ENCODE peak calls at places on chromosome X, in six cellular contexts. One of them, this sample, is unnamed.

GRCh38 chrX:112941209-112941788 is 100.7 kb upstream of the AMOT start:
- DNase-seq in SK-N-SH: peak; percentile 3
- DNase-seq in K562: no peak
- DNase-seq in HepG2: no peak
- DNase-seq in GM12878: peak; percentile 32
- DNase-seq in H1: no peak
- DNase-seq in this sample: peak; percentile 4

GRCh38 chrX:46567388-46567787 is 6.2 kb upstream of the CHST7 start:
- DNase-seq in SK-N-SH: no peak
- DNase-seq in K562: no peak
- DNase-seq in HepG2: no peak
- DNase-seq in GM12878: no peak
- DNase-seq in H1: no peak
- DNase-seq in this sample: no peak

GRCh38 chrX:27728291-27728690 is 79.5 kb upstream of the MAGEB10 start:
- DNase-seq in SK-N-SH: no peak
- DNase-seq in K562: no peak
- DNase-seq in HepG2: no peak
- DNase-seq in GM12878: no peak
- DNase-seq in H1: no peak
- DNase-seq in this sample: no peak

GRCh38 chrX:31228415-31228832 is 156.6 kb upstream of the FTHL17 start:
- DNase-seq in SK-N-SH: no peak
- DNase-seq in K562: no peak
- DNase-seq in HepG2: no peak
- DNase-seq in GM12878: no peak
- DNase-seq in H1: no peak
- DNase-seq in this sample: no peak

GRCh38 chrX:63012574-63012973 is 338.6 kb downstream of the SPIN4 start:
- DNase-seq in SK-N-SH: no peak
- DNase-seq in K562: no peak
- DNase-seq in HepG2: no peak
- DNase-seq in GM12878: no peak
- DNase-seq in H1: no peak
- DNase-seq in this sample: peak; percentile 9

GRCh38 chrX:21612154-21612553 is 46.0 kb downstream of the KLHL34 start:
- DNase-seq in SK-N-SH: no peak
- DNase-seq in K562: no peak
- DNase-seq in HepG2: peak; percentile 9
- DNase-seq in GM12878: no peak
- DNase-seq in H1: no peak
- DNase-seq in this sample: no peak

GRCh38 chrX:65195621-65196020 is 219.4 kb upstream of the ZC4H2 start:
- DNase-seq in SK-N-SH: no peak
- DNase-seq in K562: no peak
- DNase-seq in HepG2: peak; percentile 35
- DNase-seq in GM12878: no peak
- DNase-seq in H1: no peak
- DNase-seq in this sample: no peak

GRCh38 chrX:84362184-84362838 is 139.9 kb downstream of the HDX start:
- DNase-seq in SK-N-SH: no peak
- DNase-seq in K562: no peak
- DNase-seq in HepG2: no peak
- DNase-seq in GM12878: no peak
- DNase-seq in H1: no peak
- DNase-seq in this sample: no peak

GRCh38 chrX:150688911-150689451 is 4.2 kb upstream of the MTMR1 start:
- DNase-seq in SK-N-SH: no peak
- DNase-seq in K562: no peak
- DNase-seq in HepG2: peak; percentile 29
- DNase-seq in GM12878: no peak
- DNase-seq in H1: no peak
- DNase-seq in this sample: peak; percentile 33

GRCh38 chrX:71540801-71541545 is 8.1 kb downstream of the OGT start:
- DNase-seq in SK-N-SH: no peak
- DNase-seq in K562: no peak
- DNase-seq in HepG2: no peak
- DNase-seq in GM12878: no peak
- DNase-seq in H1: no peak
- DNase-seq in this sample: no peak

GRCh38 chrX:107894038-107894437 is 68.4 kb downstream of the MID2 start:
- DNase-seq in SK-N-SH: peak; percentile 41
- DNase-seq in K562: peak; percentile 41
- DNase-seq in HepG2: peak; percentile 47
- DNase-seq in GM12878: peak; percentile 20
- DNase-seq in H1: peak; percentile 39
- DNase-seq in this sample: no peak

GRCh38 chrX:100599456-100599855 is 14.7 kb downstream of the TNMD start:
- DNase-seq in SK-N-SH: no peak
- DNase-seq in K562: no peak
- DNase-seq in HepG2: no peak
- DNase-seq in GM12878: no peak
- DNase-seq in H1: no peak
- DNase-seq in this sample: no peak

GRCh38 chrX:76454456-76454927 is 27.0 kb downstream of the MAGEE1 start:
- DNase-seq in SK-N-SH: peak; percentile 6
- DNase-seq in K562: no peak
- DNase-seq in HepG2: peak; percentile 4
- DNase-seq in GM12878: no peak
- DNase-seq in H1: peak; percentile 52
- DNase-seq in this sample: no peak

GRCh38 chrX:94365736-94366135 is 691.7 kb downstream of the FAM133A start:
- DNase-seq in SK-N-SH: no peak
- DNase-seq in K562: no peak
- DNase-seq in HepG2: no peak
- DNase-seq in GM12878: no peak
- DNase-seq in H1: no peak
- DNase-seq in this sample: no peak

GRCh38 chrX:95076449-95076848 is 1402.4 kb downstream of the FAM133A start:
- DNase-seq in SK-N-SH: peak; percentile 0
- DNase-seq in K562: no peak
- DNase-seq in HepG2: peak; percentile 2
- DNase-seq in GM12878: no peak
- DNase-seq in H1: no peak
- DNase-seq in this sample: no peak

GRCh38 chrX:129360175-129360574 is 163.1 kb downstream of the SMARCA1 start:
- DNase-seq in SK-N-SH: peak; percentile 20
- DNase-seq in K562: peak; percentile 29
- DNase-seq in HepG2: peak; percentile 61
- DNase-seq in GM12878: peak; percentile 21
- DNase-seq in H1: peak; percentile 62
- DNase-seq in this sample: peak; percentile 65

GRCh38 chrX:72110051-72110926 is 21.4 kb downstream of the RTL5 start:
- DNase-seq in SK-N-SH: no peak
- DNase-seq in K562: no peak
- DNase-seq in HepG2: no peak
- DNase-seq in GM12878: no peak
- DNase-seq in H1: no peak
- DNase-seq in this sample: no peak

GRCh38 chrX:2283111-2283847 is 217.5 kb downstream of the DHRSX start:
- DNase-seq in SK-N-SH: no peak
- DNase-seq in K562: no peak
- DNase-seq in HepG2: no peak
- DNase-seq in GM12878: no peak
- DNase-seq in H1: no peak
- DNase-seq in this sample: peak; percentile 7

GRCh38 chrX:40176256-40176978 is 78.7 kb upstream of the BCOR start:
- DNase-seq in SK-N-SH: peak; percentile 74
- DNase-seq in K562: peak; percentile 82
- DNase-seq in HepG2: peak; percentile 35
- DNase-seq in GM12878: no peak
- DNase-seq in H1: peak; percentile 56
- DNase-seq in this sample: peak; percentile 52
- TF ChIP-seq JUND in SK-N-SH: no peak
- TF ChIP-seq JUND in K562: peak; percentile 27
- TF ChIP-seq JUND in HepG2: no peak
- TF ChIP-seq JUND in GM12878: no peak
- TF ChIP-seq JUND in H1: no peak
- TF ChIP-seq JUND in this sample: no peak

GRCh38 chrX:12269484-12269883 is 131.2 kb downstream of the FRMPD4 start:
- DNase-seq in SK-N-SH: no peak
- DNase-seq in K562: no peak
- DNase-seq in HepG2: no peak
- DNase-seq in GM12878: no peak
- DNase-seq in H1: no peak
- DNase-seq in this sample: no peak
- TF ChIP-seq JUND in SK-N-SH: no peak
- TF ChIP-seq JUND in K562: no peak
- TF ChIP-seq JUND in HepG2: no peak
- TF ChIP-seq JUND in GM12878: no peak
- TF ChIP-seq JUND in H1: no peak
- TF ChIP-seq JUND in this sample: no peak

DNA sequence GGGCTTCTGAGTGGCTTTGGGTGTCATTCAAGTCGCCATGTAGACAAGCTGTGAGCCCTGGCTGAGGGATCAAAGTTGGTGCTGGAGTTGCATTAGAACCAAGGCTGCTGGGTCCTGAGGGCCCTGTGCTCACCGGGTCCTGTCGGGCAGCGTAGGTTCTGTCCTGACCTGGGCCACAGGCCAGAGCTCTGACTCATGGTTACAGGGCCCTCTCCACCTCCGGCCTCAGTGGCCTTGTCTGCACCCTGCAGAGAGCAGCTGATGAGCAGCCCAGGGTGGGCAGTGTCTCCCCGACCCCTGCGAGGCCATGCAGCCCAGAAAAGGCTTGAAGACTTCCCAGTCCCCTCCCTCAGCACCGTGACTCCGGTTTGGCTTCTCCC is 22.5 kb downstream of the ATP2B3 start:
- DNase-seq in SK-N-SH: no peak
- DNase-seq in K562: no peak
- DNase-seq in HepG2: no peak
- DNase-seq in GM12878: no peak
- DNase-seq in H1: no peak
- DNase-seq in this sample: no peak
- TF ChIP-seq JUND in SK-N-SH: no peak
- TF ChIP-seq JUND in K562: no peak
- TF ChIP-seq JUND in HepG2: no peak
- TF ChIP-seq JUND in GM12878: no peak
- TF ChIP-seq JUND in H1: no peak
- TF ChIP-seq JUND in this sample: no peak

GRCh38 chrX:119222932-119223331 is 13.2 kb upstream of the PGRMC1 start:
- DNase-seq in SK-N-SH: peak; percentile 19
- DNase-seq in K562: no peak
- DNase-seq in HepG2: no peak
- DNase-seq in GM12878: no peak
- DNase-seq in H1: no peak
- DNase-seq in this sample: no peak

GRCh38 chrX:119223784-119224183 is 12.3 kb upstream of the PGRMC1 start:
- DNase-seq in SK-N-SH: no peak
- DNase-seq in K562: no peak
- DNase-seq in HepG2: no peak
- DNase-seq in GM12878: no peak
- DNase-seq in H1: no peak
- DNase-seq in this sample: no peak

GRCh38 chrX:119218198-119218597 is 17.9 kb upstream of the PGRMC1 start:
- DNase-seq in SK-N-SH: peak; percentile 38
- DNase-seq in K562: peak; percentile 21
- DNase-seq in HepG2: no peak
- DNase-seq in GM12878: no peak
- DNase-seq in H1: no peak
- DNase-seq in this sample: peak; percentile 38
- TF ChIP-seq JUND in SK-N-SH: no peak
- TF ChIP-seq JUND in K562: no peak
- TF ChIP-seq JUND in HepG2: no peak
- TF ChIP-seq JUND in GM12878: no peak
- TF ChIP-seq JUND in H1: no peak
- TF ChIP-seq JUND in this sample: no peak

DNA sequence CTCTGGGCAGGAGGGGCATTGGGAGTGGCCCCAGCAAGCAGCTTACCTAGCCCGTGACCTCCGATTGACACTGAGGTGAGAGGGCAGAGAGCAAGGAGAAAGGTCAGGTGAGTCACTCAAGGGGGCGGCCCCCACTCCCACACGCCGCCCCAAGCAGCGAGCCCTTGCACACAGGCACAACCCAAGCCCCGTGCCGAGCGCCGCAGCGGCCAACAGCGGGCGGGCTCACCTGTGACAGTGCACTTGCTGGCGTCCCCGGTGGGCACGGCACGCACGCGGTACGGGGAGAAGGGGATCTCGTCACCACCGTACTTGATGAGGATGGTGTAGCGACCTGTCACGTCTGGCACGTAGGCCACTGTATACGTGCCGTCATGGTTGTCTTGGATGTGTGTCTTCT is 17.2 kb downstream of the FLNA start:
- DNase-seq in SK-N-SH: no peak
- DNase-seq in K562: no peak
- DNase-seq in HepG2: no peak
- DNase-seq in GM12878: no peak
- DNase-seq in H1: no peak
- DNase-seq in this sample: no peak
- TF ChIP-seq JUND in SK-N-SH: no peak
- TF ChIP-seq JUND in K562: no peak
- TF ChIP-seq JUND in HepG2: no peak
- TF ChIP-seq JUND in GM12878: no peak
- TF ChIP-seq JUND in H1: no peak
- TF ChIP-seq JUND in this sample: no peak

DNA sequence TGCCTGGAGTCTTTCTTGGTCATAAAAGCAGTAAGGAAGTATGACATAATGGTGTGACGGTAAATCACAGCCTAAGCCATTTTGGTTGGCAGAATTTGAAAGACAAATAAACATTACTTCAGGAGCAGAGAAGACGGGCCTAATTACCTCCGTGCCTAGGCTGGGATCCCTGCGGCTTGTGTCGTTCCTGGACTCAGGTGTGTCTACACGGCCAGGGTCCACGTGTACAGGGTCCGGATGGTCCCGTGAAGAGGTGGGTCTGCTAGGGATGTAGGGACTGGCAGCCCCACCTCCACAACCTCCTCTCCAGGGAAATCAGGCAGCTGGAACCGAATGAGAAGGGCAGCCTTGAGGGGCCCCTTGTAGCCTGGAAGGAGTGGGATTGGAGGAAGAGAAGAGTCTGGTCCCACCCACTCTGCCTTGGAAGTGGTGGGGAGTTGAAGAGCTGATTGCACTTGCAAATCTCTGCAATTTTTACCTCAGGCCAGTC is 55.4 kb upstream of the PLAC1 start:
- DNase-seq in SK-N-SH: no peak
- DNase-seq in K562: no peak
- DNase-seq in HepG2: no peak
- DNase-seq in GM12878: no peak
- DNase-seq in H1: no peak
- DNase-seq in this sample: no peak
- TF ChIP-seq JUND in SK-N-SH: no peak
- TF ChIP-seq JUND in K562: no peak
- TF ChIP-seq JUND in HepG2: no peak
- TF ChIP-seq JUND in GM12878: no peak
- TF ChIP-seq JUND in H1: no peak
- TF ChIP-seq JUND in this sample: no peak

GRCh38 chrX:24412637-24413363 is 52.3 kb upstream of the PDK3 start:
- DNase-seq in SK-N-SH: no peak
- DNase-seq in K562: no peak
- DNase-seq in HepG2: no peak
- DNase-seq in GM12878: peak; percentile 8
- DNase-seq in H1: no peak
- DNase-seq in this sample: no peak
- TF ChIP-seq JUND in SK-N-SH: no peak
- TF ChIP-seq JUND in K562: no peak
- TF ChIP-seq JUND in HepG2: no peak
- TF ChIP-seq JUND in GM12878: no peak
- TF ChIP-seq JUND in H1: no peak
- TF ChIP-seq JUND in this sample: no peak

GRCh38 chrX:154436597-154437397 is at the start of gene GDI1:
- DNase-seq in SK-N-SH: peak; percentile 91
- DNase-seq in K562: peak; percentile 85
- DNase-seq in HepG2: no peak
- DNase-seq in GM12878: no peak
- DNase-seq in H1: peak; percentile 57
- DNase-seq in this sample: no peak
- TF ChIP-seq JUND in SK-N-SH: no peak
- TF ChIP-seq JUND in K562: no peak
- TF ChIP-seq JUND in HepG2: no peak
- TF ChIP-seq JUND in GM12878: no peak
- TF ChIP-seq JUND in H1: no peak
- TF ChIP-seq JUND in this sample: no peak